ENCODE peak calls at places on chromosomes 5 and 9, in ten cellular contexts. G, O, B, A, V, Y, R, X, L and W are unnamed samples. For H3K4me1, the result is how much of the 10 kb centered on the place peaks cover.

GRCh38 chr5:10485142-10485795 is 43.6 kb downstream of the ROPN1L start:
- DNase-seq in G (peak), O (no peak), B (no peak), A (peak), V (peak), Y (peak), R (peak), X (no peak), L (no peak), W (peak)

GRCh38 chr9:75826292-75826691 is 64.2 kb upstream of the PCSK5 start:
- DNase-seq in G (no peak), O (no peak), B (no peak), A (no peak), V (no peak), Y (no peak), R (no peak), X (no peak), L (no peak), W (peak)

GRCh38 chr9:24832307-24832706 is 286.6 kb upstream of the IZUMO3 start:
- DNase-seq in G (peak), O (no peak), B (no peak), A (no peak), V (peak), Y (no peak), R (no peak), X (no peak), L (no peak), W (no peak)

GRCh38 chr5:96196890-96197289 is 235.2 kb upstream of the ELL2 start:
- DNase-seq in G (no peak), O (no peak), B (no peak), A (no peak), V (no peak), Y (no peak), R (no peak), X (no peak), L (no peak), W (no peak)

GRCh38 chr5:168875839-168876238 is 296.7 kb upstream of the PANK3 start:
- DNase-seq in G (no peak), O (no peak), B (no peak), A (no peak), V (peak), Y (no peak), R (no peak), X (no peak), L (no peak), W (no peak)

GRCh38 chr9:9998491-9999287 is 614.1 kb downstream of the PTPRD start:
- DNase-seq in G (peak), O (no peak), B (no peak), A (no peak), V (no peak), Y (no peak), R (no peak), X (no peak), L (no peak), W (peak)

GRCh38 chr9:79026311-79026710 is 545.5 kb upstream of the TLE4 start:
- DNase-seq in G (peak), O (no peak), B (no peak), A (no peak), V (no peak), Y (no peak), R (no peak), X (no peak), L (no peak), W (no peak)

GRCh38 chr9:36625006-36625600 is 52.4 kb downstream of the MELK start:
- DNase-seq in G (no peak), O (no peak), B (no peak), A (peak), V (peak), Y (peak), R (peak), X (no peak), L (no peak), W (no peak)

GRCh38 chr5:100517301-100517974 is 17.7 kb upstream of the FAM174A start:
- DNase-seq in G (no peak), O (no peak), B (no peak), A (no peak), V (no peak), Y (no peak), R (no peak), X (peak), L (no peak), W (no peak)

GRCh38 chr9:20408513-20408912 is 213.8 kb downstream of the MLLT3 start:
- DNase-seq in G (no peak), O (no peak), B (no peak), A (no peak), V (peak), Y (no peak), R (no peak), X (no peak), L (no peak), W (no peak)

GRCh38 chr5:175734501-175734900 is 76.6 kb downstream of the HRH2 start:
- DNase-seq in G (no peak), O (no peak), B (no peak), A (peak), V (no peak), Y (no peak), R (no peak), X (no peak), L (peak), W (no peak)

GRCh38 chr5:72046106-72046505 is 61.2 kb upstream of the MAP1B start:
- DNase-seq in G (no peak), O (no peak), B (no peak), A (no peak), V (no peak), Y (no peak), R (no peak), X (no peak), L (no peak), W (no peak)

GRCh38 chr5:67182406-67182805 is 14.2 kb downstream of the CD180 start:
- DNase-seq in G (peak), O (no peak), B (no peak), A (peak), V (peak), Y (peak), R (no peak), X (peak), L (peak), W (no peak)

GRCh38 chr5:171397190-171397589 is 9.5 kb downstream of the NPM1 start:
- DNase-seq in G (no peak), O (no peak), B (no peak), A (no peak), V (no peak), Y (no peak), R (no peak), X (no peak), L (no peak), W (no peak)
- H3K4me1 ChIP-seq in G (under half), O (under half), B (under half), A (under half), V (under half), Y (under half), R (under half), X (under half), L (under half), W (under half)

GRCh38 chr5:998975-999501 is 9.6 kb upstream of the NKD2 start:
- DNase-seq in G (no peak), O (no peak), B (no peak), A (peak), V (no peak), Y (peak), R (no peak), X (peak), L (peak), W (no peak)
- H3K4me3 ChIP-seq in G (no peak), O (no peak), B (no peak), A (no peak), V (no peak), Y (no peak), R (no peak), X (no peak), L (no peak), W (no peak)

DNA sequence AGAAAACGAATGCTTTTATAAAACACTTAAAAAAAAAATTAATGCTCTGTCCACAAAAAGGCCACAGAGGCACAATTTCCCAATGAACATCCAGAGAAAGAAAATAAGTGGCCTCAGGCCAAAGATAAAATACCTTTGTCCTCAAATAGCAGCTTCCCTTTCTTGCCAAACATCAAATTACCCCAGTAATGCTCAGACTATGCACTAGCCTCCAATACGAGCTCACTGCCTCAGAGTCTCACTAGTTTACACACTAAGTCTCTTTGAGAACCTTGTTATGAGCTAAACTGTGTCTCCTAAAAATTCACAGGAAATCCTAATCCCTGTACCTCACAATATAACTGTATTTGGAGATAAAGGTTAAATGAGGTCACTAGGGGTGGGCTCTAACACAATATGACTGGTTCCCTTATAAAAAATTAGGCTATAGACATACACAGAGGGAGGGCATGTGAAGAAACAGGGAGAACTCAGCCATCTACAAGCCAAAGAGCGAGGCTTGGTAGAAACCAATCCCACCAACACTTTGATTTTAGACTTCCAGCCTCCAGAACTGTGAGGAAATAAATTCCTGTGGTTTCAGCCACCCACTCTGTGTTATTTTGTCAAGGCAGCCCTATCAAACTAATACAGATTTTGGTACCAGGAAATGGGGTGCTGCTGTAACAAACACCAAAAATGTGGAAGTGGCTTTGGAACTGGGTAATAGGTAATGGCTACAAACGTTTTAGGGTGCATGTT is 4.4 kb downstream of the MPDZ start:
- DNase-seq in G (peak), O (no peak), B (no peak), A (no peak), V (no peak), Y (no peak), R (no peak), X (no peak), L (no peak), W (peak)
- H3K4me1 ChIP-seq in G (under half), O (under half), B (under half), A (under half), V (under half), Y (under half), R (under half), X (under half), L (under half), W (under half)

DNA sequence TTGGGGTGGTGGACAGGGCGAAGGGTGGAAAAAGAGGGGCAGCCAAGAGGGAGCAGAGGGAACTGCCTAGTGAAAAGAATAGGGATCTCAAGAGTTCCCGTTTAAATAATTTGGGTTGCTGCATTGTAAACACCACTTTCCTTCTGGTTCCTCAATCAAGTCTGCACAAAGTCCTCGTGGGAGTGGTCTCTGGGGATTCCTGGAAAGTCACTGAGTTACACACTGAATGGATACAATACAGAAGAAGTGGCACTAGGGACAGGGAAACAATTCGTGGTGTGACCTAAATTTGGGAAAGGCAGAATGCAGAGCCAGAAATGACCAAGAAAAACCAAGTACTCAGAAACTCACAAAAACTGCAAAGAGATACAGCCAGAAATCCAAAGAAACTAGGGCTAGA is 161.7 kb downstream of the CDK5RAP2 start:
- DNase-seq in G (no peak), O (no peak), B (no peak), A (no peak), V (no peak), Y (no peak), R (no peak), X (no peak), L (no peak), W (no peak)
- H3K4me3 ChIP-seq in G (no peak), O (no peak), B (no peak), A (no peak), V (no peak), Y (no peak), R (no peak), X (no peak), L (no peak), W (no peak)

DNA sequence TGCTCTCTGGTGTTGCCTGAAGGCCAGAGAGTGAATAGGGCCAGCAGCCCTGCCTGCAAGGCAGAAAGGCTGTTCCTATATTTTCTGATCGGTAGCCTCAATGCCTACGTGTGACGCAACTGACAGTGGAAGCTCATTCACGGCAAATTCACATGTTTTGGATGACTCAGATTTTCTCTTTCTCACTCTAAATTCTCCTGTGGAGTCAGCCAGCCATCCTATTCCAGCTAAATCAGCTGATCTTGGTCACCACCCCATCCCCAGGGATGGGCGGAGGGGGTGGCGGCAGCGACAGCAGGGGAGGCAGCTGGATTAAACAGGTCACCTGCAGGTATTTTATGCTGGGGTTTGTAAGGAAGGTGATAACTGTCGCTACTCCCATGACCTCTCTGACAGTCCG is 52.3 kb downstream of the ZNF510 start:
- DNase-seq in G (peak), O (no peak), B (no peak), A (no peak), V (no peak), Y (no peak), R (no peak), X (no peak), L (no peak), W (no peak)
- H3K4me1 ChIP-seq in G (under half), O (under half), B (under half), A (under half), V (under half), Y (under half), R (under half), X (under half), L (under half), W (under half)

DNA sequence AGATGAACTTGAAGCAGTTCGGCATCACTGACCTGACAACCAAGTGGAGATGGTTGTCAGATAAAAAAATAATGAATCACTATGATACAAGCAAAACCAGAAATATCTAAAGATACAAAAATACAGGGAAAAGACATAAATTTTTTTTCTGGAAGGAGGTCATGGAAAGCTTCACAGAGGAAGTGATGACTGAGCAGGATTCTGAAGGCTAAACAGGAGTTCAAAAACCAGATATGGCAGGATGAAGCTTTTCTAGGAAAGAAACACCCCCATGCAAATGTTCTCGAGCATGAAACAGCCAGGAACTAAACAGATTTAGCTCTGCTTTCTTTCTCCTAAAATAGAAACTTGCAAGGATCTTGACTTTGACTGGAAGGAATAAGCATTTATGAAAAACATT is 60.7 kb upstream of the IFNE start:
- DNase-seq in G (no peak), O (no peak), B (no peak), A (no peak), V (no peak), Y (no peak), R (no peak), X (no peak), L (no peak), W (no peak)
- H3K4me3 ChIP-seq in G (no peak), O (no peak), B (no peak), A (no peak), V (no peak), Y (no peak), R (no peak), X (no peak), L (no peak), W (no peak)

DNA sequence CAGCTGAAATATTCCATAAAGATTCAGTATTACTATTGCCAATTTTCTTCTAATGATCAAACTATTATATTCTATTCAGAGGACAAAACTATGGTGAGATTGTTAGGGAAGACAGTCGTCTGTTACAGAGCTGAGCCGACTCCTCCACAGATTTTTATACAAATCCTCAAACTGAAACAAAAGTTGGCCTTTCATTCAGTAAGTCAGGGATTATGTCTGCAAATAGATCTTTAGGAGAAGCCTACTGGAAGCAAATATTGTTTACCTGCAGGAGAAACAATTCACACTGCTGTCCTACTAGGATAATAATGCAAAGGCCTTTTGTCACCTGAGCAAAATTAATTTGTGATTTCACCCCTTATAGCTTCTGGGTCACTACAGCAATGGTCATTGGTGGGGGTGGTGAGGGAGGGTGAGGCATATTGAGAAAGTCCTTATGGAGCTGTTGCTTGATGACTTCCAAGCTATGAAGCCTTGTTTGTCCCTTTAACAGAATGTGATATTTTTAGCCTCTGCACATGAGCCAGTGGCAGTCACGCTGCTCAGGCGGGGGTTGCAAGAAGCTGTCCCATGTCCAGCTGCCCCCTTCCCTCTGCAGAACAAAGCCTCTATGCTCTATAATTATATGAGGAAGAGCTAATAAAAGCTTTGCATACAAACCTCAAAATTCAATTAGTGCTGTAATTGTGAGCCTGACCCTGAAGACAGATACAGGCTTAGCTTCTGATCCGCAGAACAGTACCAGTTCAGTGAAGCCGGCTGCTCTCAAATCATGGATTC is 200.5 kb upstream of the KLF9 start:
- DNase-seq in G (no peak), O (no peak), B (no peak), A (peak), V (no peak), Y (no peak), R (no peak), X (no peak), L (peak), W (no peak)
- H3K4me1 ChIP-seq in G (under half), O (under half), B (under half), A (under half), V (under half), Y (under half), R (under half), X (under half), L (under half), W (under half)

GRCh38 chr5:141605523-141606277 is 13.1 kb downstream of the DIAPH1 start:
- DNase-seq in G (no peak), O (no peak), B (no peak), A (no peak), V (no peak), Y (peak), R (no peak), X (no peak), L (no peak), W (no peak)
- H3K4me3 ChIP-seq in G (no peak), O (no peak), B (no peak), A (no peak), V (no peak), Y (no peak), R (no peak), X (no peak), L (no peak), W (no peak)